ENCODE peak calls at places on chromosomes 4 and X, in nine cellular contexts. X is left lung, Z is stomach, R is brain microvascular endothelial cell, T is foreskin fibroblast, G is bronchial epithelial cell, C is fibroblast of lung, E is MM.1S, K is ascending aorta. Y is an unnamed sample.
A peak's percentile ranks its signal among the peaks of the same experiment; 100 is the strongest.

GRCh38 chr4:13092702-13093101 is 391.4 kb downstream of the RAB28 start:
- DNase-seq in Z (no peak), E (no peak), G (no peak), C (peak; percentile 62), K (no peak), T (no peak), R (no peak), X (no peak), Y (peak; percentile 14)

GRCh38 chr4:37661643-37662221 is 24.4 kb downstream of the RELL1 start:
- DNase-seq in C (peak; percentile 79), G (no peak), E (no peak), R (peak; percentile 23), X (no peak), T (peak; percentile 70), Z (no peak), K (no peak), Y (peak; percentile 44)

GRCh38 chrX:68534696-68535095 is 35.8 kb downstream of the YIPF6 start:
- DNase-seq in C (no peak), Z (no peak), E (no peak), R (no peak), K (no peak), G (no peak), T (no peak), X (no peak), Y (no peak)

GRCh38 chrX:55161581-55161980 is 58.6 kb upstream of the PAGE5 start:
- DNase-seq in C (peak; percentile 5), G (no peak), K (no peak), E (no peak), R (no peak), T (peak; percentile 33), Z (no peak), X (no peak), Y (peak; percentile 7)

GRCh38 chr4:18198653-18199052 is 177.1 kb upstream of the LCORL start:
- DNase-seq in T (no peak), E (no peak), G (no peak), K (no peak), C (no peak), R (no peak), X (no peak), Z (no peak), Y (no peak)

GRCh38 chr4:173171098-173171497 is 2.5 kb downstream of the GALNT7 start:
- DNase-seq in X (no peak), K (no peak), G (peak; percentile 62), Z (no peak), R (no peak), E (no peak), T (peak; percentile 59), C (peak; percentile 40), Y (peak; percentile 44)

GRCh38 chrX:11269006-11269405 is 24.2 kb upstream of the AMELX start:
- DNase-seq in G (no peak), R (no peak), Z (no peak), X (no peak), E (no peak), K (no peak), C (no peak), T (no peak), Y (no peak)

GRCh38 chr4:184288451-184289178 is 70.9 kb upstream of the ENPP6 start:
- DNase-seq in X (no peak), C (no peak), T (no peak), R (no peak), K (no peak), Z (peak; percentile 51), G (no peak), E (peak; percentile 86), Y (no peak)

GRCh38 chr4:53921856-53922255 is 142.5 kb downstream of the CHIC2 start:
- DNase-seq in Z (no peak), R (no peak), C (no peak), G (no peak), E (no peak), T (no peak), X (no peak), K (no peak), Y (no peak)

GRCh38 chrX:31981546-31982062 is 909.8 kb upstream of the FTHL17 start:
- DNase-seq in G (no peak), T (no peak), R (no peak), X (no peak), C (no peak), E (no peak), K (no peak), Z (no peak), Y (no peak)

GRCh38 chrX:45806410-45807121 is 605.9 kb upstream of the DIPK2B start:
- DNase-seq in X (no peak), K (no peak), R (peak; percentile 84), T (peak; percentile 80), Z (no peak), C (peak; percentile 98), E (no peak), G (peak; percentile 37), Y (peak; percentile 94)

GRCh38 chrX:115259238-115259875 is 25.5 kb upstream of the LRCH2 start:
- DNase-seq in R (no peak), T (peak; percentile 18), E (no peak), C (peak; percentile 4), X (no peak), G (no peak), K (no peak), Z (no peak), Y (no peak)

GRCh38 chrX:153623310-153624029 is 23.5 kb upstream of the DUSP9 start:
- DNase-seq in K (peak; percentile 4), C (no peak), T (no peak), Z (no peak), R (no peak), X (no peak), G (no peak), E (no peak), Y (no peak)

GRCh38 chr4:10105421-10105820 is 11.2 kb downstream of the WDR1 start:
- DNase-seq in C (no peak), R (no peak), X (no peak), K (no peak), T (no peak), G (peak; percentile 65), Z (no peak), E (no peak), Y (no peak)

GRCh38 chr4:118171381-118171780 is 137.1 kb downstream of the NDST3 start:
- DNase-seq in R (no peak), C (no peak), X (no peak), G (no peak), Z (no peak), K (no peak), E (no peak), T (peak; percentile 34), Y (no peak)

DNA sequence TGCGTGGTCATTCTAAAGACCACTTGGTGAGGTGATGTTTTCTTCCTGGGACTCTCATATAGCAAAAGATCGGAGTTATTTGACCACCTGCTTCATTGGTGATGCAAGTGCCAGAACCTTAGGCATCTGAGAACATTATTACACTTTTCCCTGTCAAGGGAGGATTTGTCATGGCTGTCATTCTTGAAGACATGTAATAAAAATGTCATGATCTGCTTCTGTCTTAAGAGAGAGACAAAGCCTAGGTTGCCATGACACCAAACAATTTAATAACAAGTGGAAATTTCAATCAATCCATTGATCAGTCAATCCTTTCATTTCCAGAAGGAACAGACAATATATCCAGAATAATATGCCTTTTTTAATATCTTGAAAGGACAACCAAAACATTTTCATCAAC is 97.9 kb upstream of the OR13H1 start:
- DNase-seq in C (no peak), E (no peak), X (no peak), T (no peak), R (no peak), G (no peak), K (no peak), Z (no peak), Y (no peak)
- H3K4me3 ChIP-seq in C (no peak overlapping the region), E (no peak overlapping the region), X (no peak overlapping the region), T (no peak overlapping the region), R (no peak overlapping the region), G (no peak overlapping the region), K (no peak overlapping the region), Z (no peak overlapping the region), Y (no peak overlapping the region)

GRCh38 chr4:132332932-132333722 is 816.0 kb upstream of the PCDH10 start:
- DNase-seq in R (no peak), C (peak; percentile 1), X (no peak), G (peak; percentile 5), Z (no peak), T (peak; percentile 19), E (peak; percentile 39), K (no peak), Y (peak; percentile 30)
- TF ChIP-seq CTCF in R (peak; percentile 32), C (peak; percentile 43), X (no peak), G (no peak), Z (no peak), T (no peak), E (peak; percentile 47), K (no peak), Y (peak; percentile 39)

GRCh38 chr4:153345011-153345981 is 808 bp downstream of the MND1 start:
- DNase-seq in G (peak; percentile 59), T (peak; percentile 79), R (peak; percentile 38), E (peak; percentile 78), K (no peak), X (peak; percentile 73), C (peak; percentile 61), Z (no peak), Y (peak; percentile 63)

GRCh38 chr4:153346563-153346962 is 2.1 kb downstream of the MND1 start:
- DNase-seq in T (peak; percentile 37), R (no peak), E (no peak), Z (no peak), K (no peak), X (no peak), C (no peak), G (no peak), Y (no peak)

GRCh38 chr4:153344131-153345010 is at the start of gene MND1:
- DNase-seq in E (peak; percentile 88), X (peak; percentile 96), K (peak; percentile 22), R (peak; percentile 54), Z (peak; percentile 79), T (peak; percentile 92), G (peak; percentile 53), C (peak; percentile 72), Y (peak; percentile 75)

GRCh38 chr4:153347117-153347516 is 2.6 kb downstream of the MND1 start:
- DNase-seq in E (no peak), G (no peak), X (no peak), T (no peak), R (no peak), Z (no peak), C (no peak), K (no peak), Y (no peak)

DNA sequence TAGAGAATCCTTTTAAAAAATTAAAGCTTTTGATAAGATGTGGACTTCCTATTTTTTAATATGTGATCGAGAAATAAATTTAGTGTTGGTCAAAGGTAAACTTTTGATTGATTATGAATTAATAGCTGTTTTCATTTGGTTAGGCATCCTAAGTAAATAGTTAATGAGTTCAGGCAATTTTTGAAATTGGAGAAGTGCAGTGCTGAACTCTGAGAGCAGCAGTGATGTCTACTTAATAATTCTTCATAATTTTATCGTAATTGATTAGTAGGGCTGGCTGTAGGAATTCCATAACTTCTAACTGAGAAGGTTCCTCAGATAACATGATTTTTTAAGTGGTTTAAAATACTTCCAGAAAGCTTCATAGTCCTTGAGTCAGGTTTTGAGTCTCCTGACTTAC is 1.5 kb downstream of the MND1 start:
- DNase-seq in Z (no peak), E (no peak), C (no peak), K (no peak), X (no peak), R (no peak), T (no peak), G (no peak), Y (no peak)
- H3K4me3 ChIP-seq in Z (no peak overlapping the region), E (peak overlapping the region; percentile 68), C (peak overlapping the region; percentile 69), K (no peak overlapping the region), X (no peak overlapping the region), R (peak overlapping the region; percentile 75), T (peak overlapping the region; percentile 86), G (no peak overlapping the region), Y (peak overlapping the region; percentile 57)

DNA sequence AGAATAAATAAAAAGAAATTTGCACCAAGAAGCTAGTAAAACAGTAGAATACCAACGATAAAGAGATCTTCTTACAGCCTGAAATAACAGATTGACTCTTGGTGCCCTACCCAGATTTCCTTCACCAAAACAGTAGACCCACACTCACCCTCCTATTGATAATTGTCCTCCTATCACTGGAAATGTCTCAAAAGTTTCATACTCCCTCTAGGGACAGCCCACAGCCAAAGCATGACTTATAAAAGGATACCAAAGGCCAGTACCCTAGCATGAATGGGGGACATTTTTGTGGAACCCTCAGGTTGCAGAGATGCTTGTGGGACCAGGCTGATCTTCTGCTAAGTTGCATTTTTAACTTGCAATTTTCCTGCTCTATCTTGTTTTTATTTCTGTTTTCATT is 104.1 kb downstream of the INPP4B start:
- DNase-seq in K (no peak), T (no peak), C (no peak), G (peak; percentile 11), Z (no peak), E (no peak), X (no peak), R (no peak), Y (no peak)
- TF ChIP-seq CTCF in K (no peak), T (no peak), C (no peak), G (no peak), Z (no peak), E (peak; percentile 3), X (no peak), R (peak; percentile 33), Y (peak; percentile 13)